ENCODE peak calls at places on chromosomes 7 and 10, in four cellular contexts. L, R, Y and D are unnamed samples.

GRCh38 chr10:34252111-34252510 is 563.0 kb downstream of the PARD3 start:
- DNase-seq in Y (no peak), L (peak), R (peak), D (peak)

GRCh38 chr10:90674927-90675326 is 182.9 kb downstream of the HTR7 start:
- DNase-seq in R (no peak), Y (no peak), L (no peak), D (no peak)

GRCh38 chr7:36202347-36202896 is 49.4 kb downstream of the EEPD1 start:
- DNase-seq in Y (no peak), L (no peak), R (no peak), D (no peak)

GRCh38 chr10:19412531-19412930 is 363.9 kb downstream of the MALRD1 start:
- DNase-seq in Y (no peak), R (no peak), L (peak), D (no peak)

GRCh38 chr7:4204530-4205165 is 477.4 kb upstream of the FOXK1 start:
- DNase-seq in R (no peak), Y (no peak), L (no peak), D (no peak)

GRCh38 chr10:61903991-61904350 is 2.5 kb downstream of the ARID5B start:
- DNase-seq in L (no peak), R (no peak), Y (no peak), D (no peak)

GRCh38 chr7:138459300-138460175 is 521 bp upstream of the TRIM24 start:
- DNase-seq in R (peak), L (peak), Y (no peak), D (peak)

GRCh38 chr7:155263522-155264197 is 34.0 kb upstream of the INSIG1 start:
- DNase-seq in Y (no peak), L (no peak), R (no peak), D (no peak)

GRCh38 chr10:45809829-45810228 is 37.5 kb downstream of the AGAP4 start:
- DNase-seq in R (no peak), Y (no peak), L (no peak), D (no peak)

GRCh38 chr10:22351131-22351703 is 5.9 kb downstream of the SPAG6 start:
- DNase-seq in R (no peak), L (no peak), Y (no peak), D (no peak)

GRCh38 chr10:31381766-31382316 is 62.8 kb downstream of the ZEB1 start:
- DNase-seq in Y (no peak), L (peak), R (no peak), D (no peak)

GRCh38 chr10:9634466-9634865 is 1383.2 kb upstream of the CELF2 start:
- DNase-seq in L (no peak), R (no peak), Y (no peak), D (no peak)

GRCh38 chr10:102133373-102134195 is 744 bp downstream of the PPRC1 start:
- DNase-seq in R (peak), L (peak), Y (peak), D (peak)

GRCh38 chr7:76310102-76310957 is 7.9 kb downstream of the HSPB1 start:
- DNase-seq in L (peak), Y (peak), R (no peak), D (peak)

DNA sequence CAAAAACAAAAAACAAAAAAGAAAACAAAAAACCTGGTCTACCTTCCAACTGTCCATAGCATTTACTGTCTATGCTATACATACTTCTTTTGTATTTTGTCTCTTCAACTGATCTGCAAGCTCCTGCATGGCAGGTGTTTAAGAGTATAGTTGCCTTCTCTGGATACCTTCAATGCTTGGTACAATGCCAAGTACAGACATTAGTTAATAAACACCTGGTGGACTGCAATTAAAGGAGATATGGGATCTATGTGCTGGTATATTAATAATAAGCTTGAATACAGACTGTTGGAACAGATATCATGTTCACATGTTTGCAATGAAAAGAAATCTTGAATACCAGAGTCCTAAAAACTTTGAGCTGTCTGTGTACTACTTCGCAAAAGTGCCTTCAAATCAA is 85.3 kb downstream of the DNMBP start:
- DNase-seq in Y (no peak), R (no peak), L (no peak), D (no peak)
- TF ChIP-seq POLR2A in Y (no peak), R (no peak), L (no peak), D (no peak)

GRCh38 chr7:98872328-98872924 is 2.6 kb upstream of the TMEM130 start:
- DNase-seq in Y (no peak), L (peak), R (no peak), D (no peak)
- TF ChIP-seq CTCF in Y (peak), L (no peak), R (no peak), D (no peak)

GRCh38 chr10:117532451-117533107 is 10.0 kb upstream of the EMX2 start:
- DNase-seq in Y (no peak), L (no peak), R (no peak), D (no peak)
- H3K4me3 ChIP-seq in Y (peak), L (no peak), R (no peak), D (no peak)

DNA sequence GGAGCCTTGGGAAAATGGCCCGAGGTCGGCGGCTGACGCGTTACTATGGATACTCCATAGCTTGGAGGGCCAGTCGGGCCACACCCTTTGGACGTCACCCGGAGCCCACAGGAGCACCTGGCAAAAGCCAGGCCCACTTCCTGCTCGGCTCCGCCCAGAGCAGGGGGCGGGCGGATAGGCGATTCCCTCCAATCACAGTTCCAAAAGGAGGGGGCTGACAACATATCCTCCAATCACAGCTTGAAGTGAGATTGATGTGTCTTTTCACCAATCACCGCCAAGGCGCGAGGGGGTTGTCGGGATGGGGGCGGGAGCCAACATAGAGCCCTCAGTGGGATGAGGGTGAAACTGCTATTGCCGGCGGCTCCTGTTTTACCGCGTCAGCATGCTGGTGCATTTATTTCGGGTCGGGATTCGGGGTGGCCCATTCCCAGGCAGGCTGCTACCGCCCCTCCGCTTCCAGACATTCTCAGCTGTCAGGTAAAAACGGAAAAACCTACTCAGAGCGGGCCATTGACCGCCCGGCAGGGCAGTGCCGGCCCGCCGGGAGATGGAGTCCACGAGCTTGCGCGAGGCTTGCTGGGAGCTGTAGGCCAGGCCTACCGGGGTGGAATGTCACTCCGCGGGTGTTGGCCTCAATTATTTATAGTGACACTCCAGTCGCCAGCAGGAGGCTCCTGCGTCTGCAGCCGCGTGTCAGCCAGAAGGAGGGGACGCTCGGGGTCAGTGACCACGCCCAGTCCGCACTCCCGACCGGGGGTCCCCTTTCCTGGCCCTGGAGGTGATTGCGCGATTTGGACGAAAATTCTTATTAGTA is at the start of gene ABCB8:
- DNase-seq in L (peak), Y (peak), R (peak), D (peak)
- TF ChIP-seq POLR2A in L (peak), Y (peak), R (no peak), D (peak)

GRCh38 chr10:120850911-120851865 is at the start of gene WDR11:
- DNase-seq in L (peak), Y (peak), R (peak), D (peak)
- TF ChIP-seq CTCF in L (no peak), Y (no peak), R (no peak), D (no peak)

GRCh38 chr7:2273866-2274265 is 31.8 kb downstream of the NUDT1 start:
- DNase-seq in Y (no peak), L (no peak), R (no peak), D (no peak)
- H3K4me3 ChIP-seq in Y (no peak), L (no peak), R (no peak), D (no peak)

DNA sequence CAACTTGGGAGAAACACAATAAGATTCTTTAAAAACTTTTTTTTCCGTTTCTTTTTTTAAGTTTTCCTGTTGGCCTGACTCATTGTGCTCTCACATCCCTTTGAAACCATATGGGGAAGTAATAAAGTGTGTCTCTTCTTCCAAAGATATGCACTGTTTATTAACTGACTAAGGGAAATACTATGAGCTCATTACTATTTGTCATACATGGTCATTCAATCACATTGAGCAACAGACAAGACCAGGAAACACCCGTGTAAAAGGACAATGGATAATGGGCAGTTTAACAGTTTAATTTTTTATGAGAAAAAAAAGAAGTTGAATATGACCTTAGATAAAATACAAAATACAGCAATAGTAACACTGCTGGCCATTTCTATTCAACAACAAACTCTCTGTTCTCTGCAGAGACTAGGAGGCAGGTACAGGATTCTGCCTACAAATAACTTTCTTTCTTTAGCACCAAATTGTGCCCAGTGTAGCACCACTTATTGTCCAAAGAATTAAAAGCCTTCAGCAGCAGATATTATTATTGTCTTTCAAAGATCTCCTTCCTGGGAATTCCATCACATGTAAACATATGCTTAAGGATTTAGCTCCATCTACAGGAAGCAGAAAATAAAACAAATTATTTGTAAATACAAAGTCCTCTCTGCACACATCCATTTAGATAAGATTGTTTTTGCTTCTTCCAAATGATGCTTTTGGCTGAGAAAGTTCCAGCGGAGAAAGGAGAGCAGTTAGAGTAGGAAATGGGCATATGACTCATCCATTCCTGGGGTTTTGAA is 55.0 kb upstream of the AKR1E2 start:
- DNase-seq in L (no peak), R (no peak), Y (no peak), D (no peak)
- TF ChIP-seq POLR2A in L (no peak), R (no peak), Y (no peak), D (no peak)

GRCh38 chr7:131068604-131069021 is 259.1 kb upstream of the MKLN1 start:
- DNase-seq in R (no peak), L (no peak), Y (no peak), D (no peak)
- TF ChIP-seq CTCF in R (no peak), L (peak), Y (peak), D (peak)

GRCh38 chr10:91907914-91908357 is 1.4 kb downstream of the FGFBP3 start:
- DNase-seq in L (no peak), R (no peak), Y (no peak), D (no peak)

GRCh38 chr10:91907033-91907594 is 2.2 kb downstream of the FGFBP3 start:
- DNase-seq in Y (no peak), R (no peak), L (no peak), D (no peak)

GRCh38 chr10:91909178-91909677 is at the start of gene FGFBP3:
- DNase-seq in L (peak), R (no peak), Y (no peak), D (peak)

GRCh38 chr10:91910467-91910866 is 1.2 kb upstream of the FGFBP3 start:
- DNase-seq in L (no peak), Y (no peak), R (no peak), D (no peak)

DNA sequence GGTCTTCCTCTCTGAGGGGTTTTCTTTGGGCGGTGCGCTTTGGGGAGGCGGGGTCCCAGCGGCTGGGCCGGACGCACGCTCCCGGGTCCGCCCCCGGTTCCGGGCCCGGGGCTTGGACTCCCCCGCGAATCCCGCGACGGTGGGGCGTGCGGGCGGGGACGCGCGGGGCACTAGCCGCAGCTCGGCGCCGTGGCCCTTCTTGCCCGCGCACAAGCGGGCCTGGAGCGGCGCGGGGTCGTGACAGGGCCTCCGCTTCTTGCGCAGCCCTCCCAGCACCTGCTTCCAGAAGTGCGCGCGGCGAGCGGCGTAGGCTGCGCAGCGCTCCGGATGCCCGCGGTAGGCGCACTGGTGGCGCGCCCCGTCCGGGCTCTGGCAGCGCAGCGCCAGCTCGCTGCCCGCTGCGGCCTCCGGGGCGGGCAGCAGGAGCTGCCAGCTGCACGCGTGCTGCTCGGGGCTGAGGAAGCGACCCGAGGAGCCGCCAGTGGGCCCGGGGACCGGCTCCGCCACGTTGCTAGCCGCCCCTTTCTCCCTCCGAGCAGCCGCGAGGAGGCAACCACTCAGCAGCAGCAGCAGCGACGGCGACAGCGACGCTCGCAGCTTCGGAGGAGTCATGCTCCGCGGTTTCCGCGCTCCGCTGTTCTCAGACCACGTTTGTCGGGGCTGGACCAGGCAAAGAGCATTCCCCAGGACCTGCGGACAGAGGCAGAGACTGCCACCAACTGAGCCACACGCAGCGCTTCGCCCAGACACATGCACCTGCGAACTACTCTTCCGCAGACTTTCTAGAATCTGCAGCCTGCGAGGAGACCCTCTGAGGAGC is 718 bp downstream of the FGFBP3 start:
- DNase-seq in R (peak), L (peak), Y (peak), D (peak)
- H3K4me3 ChIP-seq in R (peak), L (peak), Y (peak), D (peak)